ENCODE peak calls at places on chromosomes 12 and 14, in eight cellular contexts. One of them, this sample, is unnamed.

GRCh38 chr14:61296151-61296550 is 15.0 kb upstream of the TMEM30B start:
- DNase-seq in WERI-Rb-1: no peak
- DNase-seq in kidney: no peak
- DNase-seq in CD8-positive, alpha-beta T cell: no peak
- DNase-seq in tibial nerve: no peak
- DNase-seq in MM.1S: no peak
- DNase-seq in GM23338: no peak
- DNase-seq in cardiac fibroblast: no peak
- DNase-seq in this sample: no peak

GRCh38 chr12:52245259-52245961 is 12.4 kb downstream of the KRT7 start:
- DNase-seq in tibial nerve: no peak
- DNase-seq in CD8-positive, alpha-beta T cell: no peak
- DNase-seq in kidney: no peak
- DNase-seq in MM.1S: no peak
- DNase-seq in cardiac fibroblast: no peak
- DNase-seq in WERI-Rb-1: no peak
- DNase-seq in GM23338: peak
- DNase-seq in this sample: peak

GRCh38 chr14:60771117-60771516 is 36.6 kb downstream of the MNAT1 start:
- DNase-seq in WERI-Rb-1: no peak
- DNase-seq in CD8-positive, alpha-beta T cell: no peak
- DNase-seq in kidney: no peak
- DNase-seq in cardiac fibroblast: no peak
- DNase-seq in tibial nerve: no peak
- DNase-seq in GM23338: no peak
- DNase-seq in MM.1S: no peak
- DNase-seq in this sample: no peak

GRCh38 chr12:47419500-47419899 is 286.3 kb downstream of the RPAP3 start:
- DNase-seq in WERI-Rb-1: no peak
- DNase-seq in GM23338: no peak
- DNase-seq in MM.1S: no peak
- DNase-seq in tibial nerve: no peak
- DNase-seq in cardiac fibroblast: no peak
- DNase-seq in CD8-positive, alpha-beta T cell: no peak
- DNase-seq in kidney: no peak
- DNase-seq in this sample: no peak

GRCh38 chr14:32104803-32105202 is 27.7 kb downstream of the ARHGAP5 start:
- DNase-seq in tibial nerve: no peak
- DNase-seq in cardiac fibroblast: no peak
- DNase-seq in GM23338: no peak
- DNase-seq in CD8-positive, alpha-beta T cell: no peak
- DNase-seq in WERI-Rb-1: no peak
- DNase-seq in MM.1S: no peak
- DNase-seq in kidney: no peak
- DNase-seq in this sample: no peak

GRCh38 chr14:102097441-102098135 is 10.7 kb upstream of the HSP90AA1 start:
- DNase-seq in WERI-Rb-1: no peak
- DNase-seq in CD8-positive, alpha-beta T cell: no peak
- DNase-seq in cardiac fibroblast: no peak
- DNase-seq in tibial nerve: no peak
- DNase-seq in GM23338: peak
- DNase-seq in MM.1S: no peak
- DNase-seq in kidney: no peak
- DNase-seq in this sample: no peak

GRCh38 chr14:71206766-71207371 is 299.6 kb downstream of the PCNX1 start:
- DNase-seq in MM.1S: no peak
- DNase-seq in WERI-Rb-1: no peak
- DNase-seq in kidney: no peak
- DNase-seq in CD8-positive, alpha-beta T cell: no peak
- DNase-seq in tibial nerve: no peak
- DNase-seq in GM23338: no peak
- DNase-seq in cardiac fibroblast: peak
- DNase-seq in this sample: no peak

GRCh38 chr14:98997526-98998205 is 274.3 kb downstream of the BCL11B start:
- DNase-seq in WERI-Rb-1: no peak
- DNase-seq in kidney: no peak
- DNase-seq in tibial nerve: no peak
- DNase-seq in cardiac fibroblast: no peak
- DNase-seq in MM.1S: no peak
- DNase-seq in GM23338: no peak
- DNase-seq in CD8-positive, alpha-beta T cell: no peak
- DNase-seq in this sample: no peak

GRCh38 chr14:50025776-50026175 is 90.6 kb downstream of the VCPKMT start:
- DNase-seq in cardiac fibroblast: no peak
- DNase-seq in GM23338: no peak
- DNase-seq in kidney: no peak
- DNase-seq in tibial nerve: no peak
- DNase-seq in WERI-Rb-1: peak
- DNase-seq in CD8-positive, alpha-beta T cell: no peak
- DNase-seq in MM.1S: no peak
- DNase-seq in this sample: no peak

GRCh38 chr12:2075558-2076195 is 22.9 kb downstream of the CACNA1C start:
- DNase-seq in cardiac fibroblast: no peak
- DNase-seq in CD8-positive, alpha-beta T cell: no peak
- DNase-seq in GM23338: no peak
- DNase-seq in kidney: no peak
- DNase-seq in WERI-Rb-1: no peak
- DNase-seq in MM.1S: no peak
- DNase-seq in tibial nerve: no peak
- DNase-seq in this sample: no peak

GRCh38 chr12:50248406-50248805 is 34.9 kb downstream of the LIMA1 start:
- DNase-seq in CD8-positive, alpha-beta T cell: no peak
- DNase-seq in GM23338: no peak
- DNase-seq in kidney: no peak
- DNase-seq in WERI-Rb-1: no peak
- DNase-seq in MM.1S: no peak
- DNase-seq in tibial nerve: no peak
- DNase-seq in cardiac fibroblast: no peak
- DNase-seq in this sample: no peak

GRCh38 chr14:101758913-101759593 is 2.5 kb upstream of the PPP2R5C start:
- DNase-seq in cardiac fibroblast: no peak
- DNase-seq in WERI-Rb-1: no peak
- DNase-seq in GM23338: no peak
- DNase-seq in CD8-positive, alpha-beta T cell: no peak
- DNase-seq in MM.1S: no peak
- DNase-seq in kidney: no peak
- DNase-seq in tibial nerve: no peak
- DNase-seq in this sample: no peak

GRCh38 chr12:126182619-126183236 is 1117.5 kb downstream of the AACS start:
- DNase-seq in WERI-Rb-1: no peak
- DNase-seq in cardiac fibroblast: peak
- DNase-seq in GM23338: no peak
- DNase-seq in MM.1S: no peak
- DNase-seq in kidney: no peak
- DNase-seq in tibial nerve: peak
- DNase-seq in CD8-positive, alpha-beta T cell: no peak
- DNase-seq in this sample: no peak

GRCh38 chr14:76779221-76780057 is 18.2 kb downstream of the VASH1 start:
- DNase-seq in kidney: no peak
- DNase-seq in cardiac fibroblast: no peak
- DNase-seq in WERI-Rb-1: no peak
- DNase-seq in GM23338: no peak
- DNase-seq in tibial nerve: no peak
- DNase-seq in CD8-positive, alpha-beta T cell: no peak
- DNase-seq in MM.1S: no peak
- DNase-seq in this sample: no peak

GRCh38 chr12:92039048-92039447 is 106.6 kb downstream of the BTG1 start:
- DNase-seq in cardiac fibroblast: no peak
- DNase-seq in CD8-positive, alpha-beta T cell: no peak
- DNase-seq in tibial nerve: no peak
- DNase-seq in WERI-Rb-1: no peak
- DNase-seq in MM.1S: no peak
- DNase-seq in GM23338: peak
- DNase-seq in kidney: no peak
- DNase-seq in this sample: no peak

GRCh38 chr14:62289471-62289870 is 527.3 kb downstream of the SNAPC1 start:
- DNase-seq in cardiac fibroblast: no peak
- DNase-seq in WERI-Rb-1: no peak
- DNase-seq in GM23338: no peak
- DNase-seq in CD8-positive, alpha-beta T cell: no peak
- DNase-seq in kidney: no peak
- DNase-seq in MM.1S: no peak
- DNase-seq in tibial nerve: no peak
- DNase-seq in this sample: no peak

GRCh38 chr12:104345234-104346066 is 41.9 kb downstream of the EID3 start:
- DNase-seq in CD8-positive, alpha-beta T cell: no peak
- DNase-seq in GM23338: no peak
- DNase-seq in WERI-Rb-1: no peak
- DNase-seq in tibial nerve: no peak
- DNase-seq in cardiac fibroblast: no peak
- DNase-seq in MM.1S: no peak
- DNase-seq in kidney: no peak
- DNase-seq in this sample: no peak

GRCh38 chr12:2488131-2488530 is 306.6 kb upstream of the FKBP4 start:
- DNase-seq in WERI-Rb-1: no peak
- DNase-seq in GM23338: no peak
- DNase-seq in MM.1S: no peak
- DNase-seq in kidney: no peak
- DNase-seq in tibial nerve: no peak
- DNase-seq in cardiac fibroblast: no peak
- DNase-seq in CD8-positive, alpha-beta T cell: no peak
- DNase-seq in this sample: no peak

GRCh38 chr14:58639842-58640484 is 2.2 kb downstream of the DACT1 start:
- DNase-seq in tibial nerve: no peak
- DNase-seq in CD8-positive, alpha-beta T cell: no peak
- DNase-seq in WERI-Rb-1: peak
- DNase-seq in MM.1S: no peak
- DNase-seq in GM23338: peak
- DNase-seq in kidney: no peak
- DNase-seq in cardiac fibroblast: peak
- DNase-seq in this sample: no peak

DNA sequence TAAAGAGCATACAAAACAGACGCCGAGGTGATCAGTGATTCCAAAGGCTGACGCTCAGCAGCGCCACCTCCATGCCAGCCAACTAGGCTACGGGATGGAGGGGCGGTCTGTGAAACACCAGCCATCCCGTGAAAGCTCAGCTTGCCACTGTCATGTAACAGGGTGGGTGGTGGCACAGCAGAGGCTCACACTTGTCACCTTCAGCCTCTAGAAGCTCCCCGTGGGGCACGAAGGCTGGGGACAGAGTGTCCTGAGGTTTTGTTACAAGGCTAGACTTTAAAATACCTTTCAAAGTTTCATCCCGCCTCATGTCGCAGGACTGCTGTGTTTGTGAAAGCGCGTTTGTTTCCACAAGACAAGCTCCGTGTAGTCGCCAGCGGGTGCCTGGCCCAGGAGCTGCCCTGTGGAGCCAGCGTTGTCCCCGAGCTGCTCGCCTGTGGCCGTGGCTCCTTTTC is 20.7 kb downstream of the XRCC3 start:
- DNase-seq in cardiac fibroblast: no peak
- DNase-seq in WERI-Rb-1: no peak
- DNase-seq in kidney: peak
- DNase-seq in MM.1S: no peak
- DNase-seq in GM23338: peak
- DNase-seq in CD8-positive, alpha-beta T cell: no peak
- DNase-seq in tibial nerve: no peak
- DNase-seq in this sample: no peak
- TF ChIP-seq CTCF in cardiac fibroblast: no peak
- TF ChIP-seq CTCF in WERI-Rb-1: peak
- TF ChIP-seq CTCF in kidney: no peak
- TF ChIP-seq CTCF in MM.1S: no peak
- TF ChIP-seq CTCF in GM23338: peak
- TF ChIP-seq CTCF in CD8-positive, alpha-beta T cell: no peak
- TF ChIP-seq CTCF in tibial nerve: no peak
- TF ChIP-seq CTCF in this sample: no peak

DNA sequence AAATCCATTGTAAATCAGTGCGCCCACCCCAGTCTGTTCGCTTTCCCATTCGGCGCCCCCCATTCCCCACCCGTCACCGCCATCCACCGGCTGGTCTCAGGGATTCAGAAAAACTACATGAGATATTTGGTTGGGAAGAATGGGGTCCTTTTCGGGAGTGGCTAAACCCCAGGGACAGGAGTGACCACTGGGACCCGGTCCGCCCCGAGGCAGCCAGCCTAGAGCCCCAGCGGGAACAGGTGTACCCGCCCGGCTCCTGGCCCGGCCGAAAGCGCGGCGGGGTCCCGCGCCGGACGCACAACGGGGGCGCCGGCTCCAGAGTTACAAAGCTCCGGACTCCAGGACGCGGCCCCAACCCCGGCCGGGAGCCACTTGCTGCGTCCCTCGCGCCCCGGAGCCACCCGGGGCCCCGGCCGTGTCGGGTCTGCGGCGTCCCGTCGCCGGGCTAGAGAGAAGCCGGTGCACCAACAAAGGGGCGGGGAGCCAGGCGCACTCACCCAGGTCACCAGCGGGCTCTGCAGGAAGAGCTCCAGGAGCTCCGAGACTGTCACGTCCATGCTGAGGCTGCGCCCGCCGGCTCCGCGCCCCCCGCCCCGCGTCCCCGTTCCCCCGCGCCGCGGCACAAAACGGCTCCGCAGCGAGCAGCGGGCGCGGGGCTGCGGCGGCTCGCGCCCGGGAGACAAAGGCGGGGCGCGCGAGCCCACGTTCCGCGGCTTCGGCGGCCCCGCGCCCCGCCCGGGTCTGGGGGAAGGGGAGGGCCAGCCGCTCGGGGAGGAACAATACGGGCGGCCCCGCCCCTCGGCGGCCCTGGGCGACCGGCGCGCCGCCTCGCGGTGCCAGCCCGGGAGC is at the start of gene CCDC88C:
- DNase-seq in WERI-Rb-1: peak
- DNase-seq in cardiac fibroblast: no peak
- DNase-seq in MM.1S: peak
- DNase-seq in CD8-positive, alpha-beta T cell: peak
- DNase-seq in tibial nerve: no peak
- DNase-seq in GM23338: peak
- DNase-seq in kidney: peak
- DNase-seq in this sample: peak
- TF ChIP-seq CTCF in WERI-Rb-1: no peak
- TF ChIP-seq CTCF in cardiac fibroblast: no peak
- TF ChIP-seq CTCF in MM.1S: no peak
- TF ChIP-seq CTCF in CD8-positive, alpha-beta T cell: no peak
- TF ChIP-seq CTCF in tibial nerve: no peak
- TF ChIP-seq CTCF in GM23338: peak
- TF ChIP-seq CTCF in kidney: no peak
- TF ChIP-seq CTCF in this sample: no peak

DNA sequence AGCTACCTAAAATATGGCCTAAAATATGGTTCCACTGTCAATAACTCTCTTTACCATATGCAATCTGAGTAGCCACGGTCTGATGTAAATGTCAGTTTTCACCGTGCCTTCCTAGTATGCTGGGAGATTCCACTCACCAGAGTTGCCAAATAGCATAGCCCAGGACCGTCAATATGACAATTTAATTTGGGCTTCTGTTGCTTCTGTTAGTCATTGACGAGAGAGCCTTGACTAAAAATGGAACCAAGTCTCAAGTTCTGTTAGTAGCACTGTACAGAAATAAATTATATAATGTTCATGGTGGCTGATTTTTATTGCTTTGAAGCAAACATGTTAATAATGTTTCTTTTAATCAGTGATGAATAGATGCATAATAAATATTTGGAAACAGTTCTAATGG is 348.3 kb downstream of the BCAT1 start:
- DNase-seq in tibial nerve: no peak
- DNase-seq in GM23338: no peak
- DNase-seq in kidney: no peak
- DNase-seq in MM.1S: no peak
- DNase-seq in CD8-positive, alpha-beta T cell: no peak
- DNase-seq in cardiac fibroblast: no peak
- DNase-seq in WERI-Rb-1: no peak
- DNase-seq in this sample: no peak
- TF ChIP-seq CTCF in tibial nerve: no peak
- TF ChIP-seq CTCF in GM23338: no peak
- TF ChIP-seq CTCF in kidney: no peak
- TF ChIP-seq CTCF in MM.1S: no peak
- TF ChIP-seq CTCF in CD8-positive, alpha-beta T cell: no peak
- TF ChIP-seq CTCF in cardiac fibroblast: no peak
- TF ChIP-seq CTCF in WERI-Rb-1: no peak
- TF ChIP-seq CTCF in this sample: no peak

GRCh38 chr14:47442206-47442605 is 233.2 kb downstream of the MDGA2 start:
- DNase-seq in kidney: no peak
- DNase-seq in CD8-positive, alpha-beta T cell: no peak
- DNase-seq in GM23338: peak
- DNase-seq in MM.1S: no peak
- DNase-seq in WERI-Rb-1: peak
- DNase-seq in tibial nerve: no peak
- DNase-seq in cardiac fibroblast: peak
- DNase-seq in this sample: no peak
- TF ChIP-seq CTCF in kidney: peak
- TF ChIP-seq CTCF in CD8-positive, alpha-beta T cell: no peak
- TF ChIP-seq CTCF in GM23338: peak
- TF ChIP-seq CTCF in MM.1S: no peak
- TF ChIP-seq CTCF in WERI-Rb-1: peak
- TF ChIP-seq CTCF in tibial nerve: no peak
- TF ChIP-seq CTCF in cardiac fibroblast: no peak
- TF ChIP-seq CTCF in this sample: no peak

This sample was measured in GM13976.